ENCODE peak calls at places on chromosome 3, in nine cellular contexts. One of them, this sample, is unnamed.
A peak's percentile ranks its signal among the peaks of the same experiment; 100 is the strongest.

GRCh38 chr3:42730706-42731420 is 28.3 kb upstream of the HHATL start:
- DNase-seq in left ventricle myocardium inferior: no peak
- DNase-seq in thyroid gland: no peak
- DNase-seq in HEK293T: no peak
- DNase-seq in glutamatergic neuron: no peak
- DNase-seq in fibroblast of gingiva: no peak
- DNase-seq in ELF-1: no peak
- DNase-seq in NCI-H748 treated with DMSO at 0.1 percent for 48 hours: no peak
- DNase-seq in hippocampal formation: no peak
- DNase-seq in this sample: no peak

GRCh38 chr3:114899186-114899931 is 247.7 kb downstream of the ZBTB20 start:
- DNase-seq in HEK293T: no peak
- DNase-seq in fibroblast of gingiva: no peak
- DNase-seq in ELF-1: no peak
- DNase-seq in NCI-H748 treated with DMSO at 0.1 percent for 48 hours: peak; percentile 78
- DNase-seq in glutamatergic neuron: no peak
- DNase-seq in hippocampal formation: peak; percentile 37
- DNase-seq in thyroid gland: peak; percentile 65
- DNase-seq in left ventricle myocardium inferior: no peak
- DNase-seq in this sample: no peak

GRCh38 chr3:72299321-72299802 is 514.4 kb upstream of the PROK2 start:
- DNase-seq in NCI-H748 treated with DMSO at 0.1 percent for 48 hours: no peak
- DNase-seq in HEK293T: no peak
- DNase-seq in hippocampal formation: no peak
- DNase-seq in thyroid gland: no peak
- DNase-seq in fibroblast of gingiva: no peak
- DNase-seq in glutamatergic neuron: no peak
- DNase-seq in ELF-1: peak; percentile 73
- DNase-seq in left ventricle myocardium inferior: no peak
- DNase-seq in this sample: no peak

GRCh38 chr3:48155122-48155521 is 33.1 kb downstream of the CDC25A start:
- DNase-seq in glutamatergic neuron: no peak
- DNase-seq in hippocampal formation: no peak
- DNase-seq in NCI-H748 treated with DMSO at 0.1 percent for 48 hours: no peak
- DNase-seq in ELF-1: no peak
- DNase-seq in thyroid gland: peak; percentile 23
- DNase-seq in fibroblast of gingiva: peak; percentile 23
- DNase-seq in left ventricle myocardium inferior: no peak
- DNase-seq in HEK293T: no peak
- DNase-seq in this sample: no peak

GRCh38 chr3:28349397-28350000 is 875 bp upstream of the AZI2 start:
- DNase-seq in ELF-1: no peak
- DNase-seq in glutamatergic neuron: no peak
- DNase-seq in HEK293T: peak; percentile 57
- DNase-seq in NCI-H748 treated with DMSO at 0.1 percent for 48 hours: peak; percentile 73
- DNase-seq in fibroblast of gingiva: no peak
- DNase-seq in hippocampal formation: no peak
- DNase-seq in left ventricle myocardium inferior: no peak
- DNase-seq in thyroid gland: no peak
- DNase-seq in this sample: no peak

GRCh38 chr3:143455480-143455879 is 335.9 kb downstream of the CHST2 start:
- DNase-seq in thyroid gland: no peak
- DNase-seq in hippocampal formation: no peak
- DNase-seq in fibroblast of gingiva: no peak
- DNase-seq in glutamatergic neuron: no peak
- DNase-seq in ELF-1: no peak
- DNase-seq in HEK293T: no peak
- DNase-seq in NCI-H748 treated with DMSO at 0.1 percent for 48 hours: no peak
- DNase-seq in left ventricle myocardium inferior: no peak
- DNase-seq in this sample: no peak

GRCh38 chr3:98770261-98771039 is 7.3 kb downstream of the ST3GAL6 start:
- DNase-seq in ELF-1: peak; percentile 39
- DNase-seq in hippocampal formation: peak; percentile 87
- DNase-seq in fibroblast of gingiva: no peak
- DNase-seq in left ventricle myocardium inferior: peak; percentile 62
- DNase-seq in HEK293T: no peak
- DNase-seq in glutamatergic neuron: no peak
- DNase-seq in thyroid gland: peak; percentile 40
- DNase-seq in NCI-H748 treated with DMSO at 0.1 percent for 48 hours: no peak
- DNase-seq in this sample: no peak

GRCh38 chr3:2274531-2274930 is 175.9 kb downstream of the CNTN4 start:
- DNase-seq in hippocampal formation: no peak
- DNase-seq in fibroblast of gingiva: no peak
- DNase-seq in HEK293T: no peak
- DNase-seq in glutamatergic neuron: no peak
- DNase-seq in left ventricle myocardium inferior: no peak
- DNase-seq in thyroid gland: no peak
- DNase-seq in NCI-H748 treated with DMSO at 0.1 percent for 48 hours: no peak
- DNase-seq in ELF-1: no peak
- DNase-seq in this sample: no peak

GRCh38 chr3:38227989-38228388 is 37.6 kb upstream of the SLC22A13 start:
- DNase-seq in HEK293T: no peak
- DNase-seq in ELF-1: no peak
- DNase-seq in hippocampal formation: no peak
- DNase-seq in left ventricle myocardium inferior: no peak
- DNase-seq in glutamatergic neuron: no peak
- DNase-seq in fibroblast of gingiva: peak; percentile 57
- DNase-seq in NCI-H748 treated with DMSO at 0.1 percent for 48 hours: no peak
- DNase-seq in thyroid gland: no peak
- DNase-seq in this sample: no peak

GRCh38 chr3:10981961-10982360 is 10.6 kb upstream of the SLC6A1 start:
- DNase-seq in HEK293T: no peak
- DNase-seq in ELF-1: no peak
- DNase-seq in fibroblast of gingiva: no peak
- DNase-seq in thyroid gland: no peak
- DNase-seq in left ventricle myocardium inferior: no peak
- DNase-seq in hippocampal formation: no peak
- DNase-seq in NCI-H748 treated with DMSO at 0.1 percent for 48 hours: no peak
- DNase-seq in glutamatergic neuron: no peak
- DNase-seq in this sample: no peak

GRCh38 chr3:116743062-116743461 is 33.5 kb downstream of the TUSC7 start:
- DNase-seq in left ventricle myocardium inferior: no peak
- DNase-seq in NCI-H748 treated with DMSO at 0.1 percent for 48 hours: no peak
- DNase-seq in ELF-1: no peak
- DNase-seq in glutamatergic neuron: no peak
- DNase-seq in hippocampal formation: no peak
- DNase-seq in fibroblast of gingiva: no peak
- DNase-seq in thyroid gland: peak; percentile 2
- DNase-seq in HEK293T: no peak
- DNase-seq in this sample: no peak

GRCh38 chr3:174949523-174949922 is 90.4 kb downstream of the NAALADL2 start:
- DNase-seq in fibroblast of gingiva: peak; percentile 99
- DNase-seq in ELF-1: no peak
- DNase-seq in left ventricle myocardium inferior: no peak
- DNase-seq in HEK293T: no peak
- DNase-seq in hippocampal formation: no peak
- DNase-seq in glutamatergic neuron: no peak
- DNase-seq in thyroid gland: no peak
- DNase-seq in NCI-H748 treated with DMSO at 0.1 percent for 48 hours: no peak
- DNase-seq in this sample: no peak

GRCh38 chr3:146050700-146051099 is 110.3 kb downstream of the PLOD2 start:
- DNase-seq in HEK293T: no peak
- DNase-seq in hippocampal formation: no peak
- DNase-seq in left ventricle myocardium inferior: no peak
- DNase-seq in thyroid gland: no peak
- DNase-seq in fibroblast of gingiva: peak; percentile 44
- DNase-seq in glutamatergic neuron: no peak
- DNase-seq in NCI-H748 treated with DMSO at 0.1 percent for 48 hours: no peak
- DNase-seq in ELF-1: no peak
- DNase-seq in this sample: no peak

GRCh38 chr3:163890661-163891060 is 1187.6 kb downstream of the SI start:
- DNase-seq in left ventricle myocardium inferior: no peak
- DNase-seq in NCI-H748 treated with DMSO at 0.1 percent for 48 hours: peak; percentile 6
- DNase-seq in fibroblast of gingiva: no peak
- DNase-seq in hippocampal formation: no peak
- DNase-seq in thyroid gland: no peak
- DNase-seq in glutamatergic neuron: no peak
- DNase-seq in HEK293T: no peak
- DNase-seq in ELF-1: no peak
- DNase-seq in this sample: no peak

GRCh38 chr3:25971736-25972135 is 181.8 kb downstream of the OXSM start:
- DNase-seq in HEK293T: no peak
- DNase-seq in fibroblast of gingiva: no peak
- DNase-seq in NCI-H748 treated with DMSO at 0.1 percent for 48 hours: no peak
- DNase-seq in thyroid gland: no peak
- DNase-seq in ELF-1: no peak
- DNase-seq in left ventricle myocardium inferior: no peak
- DNase-seq in glutamatergic neuron: no peak
- DNase-seq in hippocampal formation: no peak
- DNase-seq in this sample: no peak

GRCh38 chr3:190697901-190698300 is 164.6 kb downstream of the GMNC start:
- DNase-seq in ELF-1: no peak
- DNase-seq in NCI-H748 treated with DMSO at 0.1 percent for 48 hours: no peak
- DNase-seq in hippocampal formation: no peak
- DNase-seq in HEK293T: no peak
- DNase-seq in left ventricle myocardium inferior: no peak
- DNase-seq in glutamatergic neuron: no peak
- DNase-seq in fibroblast of gingiva: peak; percentile 88
- DNase-seq in thyroid gland: peak; percentile 43
- DNase-seq in this sample: no peak

GRCh38 chr3:41574900-41575299 is 375.6 kb downstream of the CTNNB1 start:
- DNase-seq in ELF-1: no peak
- DNase-seq in NCI-H748 treated with DMSO at 0.1 percent for 48 hours: no peak
- DNase-seq in glutamatergic neuron: no peak
- DNase-seq in fibroblast of gingiva: no peak
- DNase-seq in thyroid gland: no peak
- DNase-seq in HEK293T: no peak
- DNase-seq in hippocampal formation: no peak
- DNase-seq in left ventricle myocardium inferior: no peak
- DNase-seq in this sample: no peak

GRCh38 chr3:38992117-38992779 is 59.5 kb downstream of the SCN11A start:
- DNase-seq in fibroblast of gingiva: peak; percentile 45
- DNase-seq in left ventricle myocardium inferior: no peak
- DNase-seq in glutamatergic neuron: no peak
- DNase-seq in thyroid gland: no peak
- DNase-seq in hippocampal formation: no peak
- DNase-seq in NCI-H748 treated with DMSO at 0.1 percent for 48 hours: no peak
- DNase-seq in ELF-1: no peak
- DNase-seq in HEK293T: no peak
- DNase-seq in this sample: no peak

GRCh38 chr3:106719583-106719982 is 657.7 kb upstream of the CCDC54 start:
- DNase-seq in ELF-1: no peak
- DNase-seq in NCI-H748 treated with DMSO at 0.1 percent for 48 hours: no peak
- DNase-seq in hippocampal formation: no peak
- DNase-seq in fibroblast of gingiva: no peak
- DNase-seq in glutamatergic neuron: no peak
- DNase-seq in thyroid gland: no peak
- DNase-seq in HEK293T: no peak
- DNase-seq in left ventricle myocardium inferior: no peak
- DNase-seq in this sample: no peak

GRCh38 chr3:14806641-14807263 is 12.0 kb upstream of the FGD5 start:
- DNase-seq in HEK293T: no peak
- DNase-seq in NCI-H748 treated with DMSO at 0.1 percent for 48 hours: no peak
- DNase-seq in ELF-1: no peak
- DNase-seq in left ventricle myocardium inferior: no peak
- DNase-seq in thyroid gland: no peak
- DNase-seq in fibroblast of gingiva: no peak
- DNase-seq in hippocampal formation: no peak
- DNase-seq in glutamatergic neuron: no peak
- DNase-seq in this sample: no peak

GRCh38 chr3:107024481-107025153 is 352.6 kb upstream of the CCDC54 start:
- DNase-seq in NCI-H748 treated with DMSO at 0.1 percent for 48 hours: no peak
- DNase-seq in hippocampal formation: no peak
- DNase-seq in HEK293T: no peak
- DNase-seq in glutamatergic neuron: no peak
- DNase-seq in left ventricle myocardium inferior: no peak
- DNase-seq in thyroid gland: no peak
- DNase-seq in ELF-1: no peak
- DNase-seq in fibroblast of gingiva: no peak
- DNase-seq in this sample: no peak

GRCh38 chr3:107927361-107928083 is 163.3 kb downstream of the CD47 start:
- DNase-seq in hippocampal formation: peak; percentile 87
- DNase-seq in glutamatergic neuron: peak; percentile 88
- DNase-seq in fibroblast of gingiva: peak; percentile 57
- DNase-seq in HEK293T: peak; percentile 85
- DNase-seq in NCI-H748 treated with DMSO at 0.1 percent for 48 hours: peak; percentile 64
- DNase-seq in ELF-1: peak; percentile 86
- DNase-seq in thyroid gland: peak; percentile 72
- DNase-seq in left ventricle myocardium inferior: peak; percentile 65
- DNase-seq in this sample: peak; percentile 62

GRCh38 chr3:30544811-30545210 is 61.6 kb upstream of the TGFBR2 start:
- DNase-seq in fibroblast of gingiva: peak; percentile 79
- DNase-seq in hippocampal formation: no peak
- DNase-seq in thyroid gland: no peak
- DNase-seq in glutamatergic neuron: no peak
- DNase-seq in HEK293T: no peak
- DNase-seq in NCI-H748 treated with DMSO at 0.1 percent for 48 hours: no peak
- DNase-seq in ELF-1: no peak
- DNase-seq in left ventricle myocardium inferior: no peak
- DNase-seq in this sample: no peak

GRCh38 chr3:193885832-193886231 is 250.1 kb upstream of the HES1 start:
- DNase-seq in fibroblast of gingiva: no peak
- DNase-seq in glutamatergic neuron: no peak
- DNase-seq in thyroid gland: no peak
- DNase-seq in HEK293T: no peak
- DNase-seq in NCI-H748 treated with DMSO at 0.1 percent for 48 hours: no peak
- DNase-seq in ELF-1: no peak
- DNase-seq in left ventricle myocardium inferior: no peak
- DNase-seq in hippocampal formation: no peak
- DNase-seq in this sample: no peak

GRCh38 chr3:143203848-143204247 is 84.3 kb downstream of the CHST2 start:
- DNase-seq in HEK293T: no peak
- DNase-seq in hippocampal formation: no peak
- DNase-seq in NCI-H748 treated with DMSO at 0.1 percent for 48 hours: no peak
- DNase-seq in fibroblast of gingiva: no peak
- DNase-seq in ELF-1: no peak
- DNase-seq in left ventricle myocardium inferior: no peak
- DNase-seq in thyroid gland: no peak
- DNase-seq in glutamatergic neuron: no peak
- DNase-seq in this sample: no peak

GRCh38 chr3:197854596-197855343 is 63.7 kb downstream of the LRCH3 start:
- DNase-seq in thyroid gland: no peak
- DNase-seq in NCI-H748 treated with DMSO at 0.1 percent for 48 hours: no peak
- DNase-seq in HEK293T: peak; percentile 27
- DNase-seq in ELF-1: peak; percentile 60
- DNase-seq in hippocampal formation: no peak
- DNase-seq in fibroblast of gingiva: peak; percentile 88
- DNase-seq in glutamatergic neuron: no peak
- DNase-seq in left ventricle myocardium inferior: no peak
- DNase-seq in this sample: no peak

GRCh38 chr3:141077631-141078030 is 26.5 kb downstream of the SPSB4 start:
- DNase-seq in thyroid gland: no peak
- DNase-seq in ELF-1: no peak
- DNase-seq in glutamatergic neuron: no peak
- DNase-seq in HEK293T: no peak
- DNase-seq in fibroblast of gingiva: no peak
- DNase-seq in NCI-H748 treated with DMSO at 0.1 percent for 48 hours: no peak
- DNase-seq in left ventricle myocardium inferior: no peak
- DNase-seq in hippocampal formation: no peak
- DNase-seq in this sample: no peak

GRCh38 chr3:84440306-84440705 is 518.5 kb upstream of the CADM2 start:
- DNase-seq in ELF-1: no peak
- DNase-seq in left ventricle myocardium inferior: no peak
- DNase-seq in glutamatergic neuron: peak; percentile 16
- DNase-seq in HEK293T: no peak
- DNase-seq in NCI-H748 treated with DMSO at 0.1 percent for 48 hours: no peak
- DNase-seq in hippocampal formation: no peak
- DNase-seq in fibroblast of gingiva: no peak
- DNase-seq in thyroid gland: no peak
- DNase-seq in this sample: no peak

GRCh38 chr3:134651347-134652041 is 672 bp upstream of the KY start:
- DNase-seq in ELF-1: no peak
- DNase-seq in hippocampal formation: peak; percentile 15
- DNase-seq in glutamatergic neuron: no peak
- DNase-seq in fibroblast of gingiva: no peak
- DNase-seq in thyroid gland: peak; percentile 91
- DNase-seq in HEK293T: no peak
- DNase-seq in NCI-H748 treated with DMSO at 0.1 percent for 48 hours: no peak
- DNase-seq in left ventricle myocardium inferior: peak; percentile 58
- DNase-seq in this sample: no peak

GRCh38 chr3:102512734-102513518 is 78.1 kb downstream of the ZPLD1 start:
- DNase-seq in HEK293T: peak; percentile 9
- DNase-seq in NCI-H748 treated with DMSO at 0.1 percent for 48 hours: peak; percentile 62
- DNase-seq in glutamatergic neuron: no peak
- DNase-seq in ELF-1: no peak
- DNase-seq in fibroblast of gingiva: no peak
- DNase-seq in hippocampal formation: no peak
- DNase-seq in left ventricle myocardium inferior: no peak
- DNase-seq in thyroid gland: no peak
- DNase-seq in this sample: no peak

GRCh38 chr3:194269610-194270145 is 81.5 kb downstream of the CPN2 start:
- DNase-seq in fibroblast of gingiva: peak; percentile 40
- DNase-seq in hippocampal formation: no peak
- DNase-seq in thyroid gland: peak; percentile 81
- DNase-seq in left ventricle myocardium inferior: peak; percentile 91
- DNase-seq in NCI-H748 treated with DMSO at 0.1 percent for 48 hours: no peak
- DNase-seq in ELF-1: peak; percentile 86
- DNase-seq in glutamatergic neuron: peak; percentile 44
- DNase-seq in HEK293T: no peak
- DNase-seq in this sample: no peak

This sample was measured in SIG-M5.